ENCODE peak calls at places on chromosomes 5 and 9, in six cellular contexts. D is fibroblast of mammary gland, Q is RWPE1, R is NCI-H524 treated with DMSO at 0.1 percent for 48 hours, S is HuH-7, K is glutamatergic neuron. J is an unnamed sample.
A peak's percentile ranks its signal among the peaks of the same experiment; 100 is the strongest.

GRCh38 chr9:32706004-32706749 is 70.7 kb upstream of the TAF1L start:
- DNase-seq in S (no peak), Q (no peak), D (peak; percentile 41), R (no peak), K (no peak), J (no peak)

GRCh38 chr9:69047331-69047730 is 11.8 kb downstream of the FXN start:
- DNase-seq in K (no peak), D (no peak), Q (no peak), R (no peak), S (no peak), J (no peak)

GRCh38 chr5:95155888-95156287 is 129.0 kb downstream of the MCTP1 start:
- DNase-seq in S (no peak), D (no peak), K (no peak), R (no peak), Q (no peak), J (no peak)

GRCh38 chr5:79845448-79846197 is 145.4 kb downstream of the MTX3 start:
- DNase-seq in Q (peak; percentile 29), R (no peak), S (no peak), K (no peak), D (peak; percentile 96), J (no peak)

GRCh38 chr5:17436345-17436744 is 61.7 kb upstream of the TAF11L2 start:
- DNase-seq in K (no peak), S (no peak), D (no peak), R (no peak), Q (no peak), J (no peak)

GRCh38 chr5:107653685-107654084 is 17.1 kb downstream of the EFNA5 start:
- DNase-seq in R (no peak), Q (no peak), K (no peak), D (no peak), S (no peak), J (no peak)

GRCh38 chr5:126858441-126858840 is 81.5 kb downstream of the LMNB1 start:
- DNase-seq in K (no peak), Q (no peak), D (no peak), S (no peak), R (no peak), J (no peak)

GRCh38 chr5:126445502-126446174 is 22.4 kb downstream of the GRAMD2B start:
- DNase-seq in Q (no peak), R (no peak), S (no peak), D (no peak), K (no peak), J (no peak)

GRCh38 chr5:11273180-11273882 is 512.3 kb upstream of the DAP start:
- DNase-seq in S (no peak), Q (no peak), R (no peak), K (no peak), D (peak; percentile 10), J (no peak)

GRCh38 chr5:72248352-72249032 is 71.5 kb downstream of the MRPS27 start:
- DNase-seq in K (no peak), R (no peak), D (peak; percentile 95), Q (peak; percentile 86), S (no peak), J (no peak)

GRCh38 chr9:35756743-35757526 is 2.9 kb upstream of the MSMP start:
- DNase-seq in K (peak; percentile 54), S (peak; percentile 33), R (no peak), D (no peak), Q (no peak), J (peak; percentile 91)

GRCh38 chr5:92070786-92071185 is 687.7 kb upstream of the ARRDC3 start:
- DNase-seq in D (no peak), Q (no peak), S (no peak), K (no peak), R (no peak), J (no peak)

GRCh38 chr9:71209890-71210289 is 88.5 kb upstream of the TRPM3 start:
- DNase-seq in D (no peak), R (no peak), S (no peak), K (no peak), Q (no peak), J (no peak)

GRCh38 chr5:157049605-157050004 is 9.3 kb downstream of the HAVCR1 start:
- DNase-seq in R (no peak), S (no peak), K (no peak), Q (peak; percentile 74), D (no peak), J (no peak)

GRCh38 chr9:4139201-4139600 is 160.7 kb downstream of the GLIS3 start:
- DNase-seq in D (peak; percentile 42), K (no peak), S (no peak), Q (no peak), R (no peak), J (no peak)

GRCh38 chr5:83306572-83307241 is 164.8 kb upstream of the VCAN start:
- DNase-seq in S (no peak), Q (peak; percentile 18), K (no peak), D (peak; percentile 96), R (no peak), J (peak; percentile 51)

GRCh38 chr5:165227515-165227914 is 1722.1 kb downstream of the MAT2B start:
- DNase-seq in Q (no peak), S (no peak), K (no peak), R (no peak), D (peak; percentile 15), J (no peak)

GRCh38 chr9:115154969-115155534 is 37.1 kb upstream of the TNC start:
- DNase-seq in K (no peak), S (no peak), Q (no peak), D (no peak), R (no peak), J (no peak)

GRCh38 chr9:123834907-123835562 is 94.9 kb downstream of the DENND1A start:
- DNase-seq in D (no peak), R (no peak), K (no peak), Q (no peak), S (no peak), J (no peak)

GRCh38 chr9:135702002-135702721 is at the start of gene KCNT1:
- DNase-seq in K (peak; percentile 82), S (peak; percentile 99), Q (peak; percentile 92), R (no peak), D (peak; percentile 17), J (no peak)

J was measured in lower leg skin.